ENCODE peak calls at places on chromosomes 12 and 14, in eight cellular contexts. U, S, Z, X, M, P, A and Q are unnamed samples. For H3K4me1, the result is how much of the 10 kb centered on the place peaks cover.

GRCh38 chr12:11717533-11717961 is 68.1 kb downstream of the ETV6 start:
- DNase-seq in U (no peak), S (no peak), Z (no peak), X (no peak), M (no peak), P (no peak), A (no peak), Q (no peak)

GRCh38 chr14:30193056-30193455 is 265.4 kb upstream of the PRKD1 start:
- DNase-seq in U (no peak), S (no peak), Z (no peak), X (no peak), M (no peak), P (no peak), A (no peak), Q (no peak)

GRCh38 chr12:127006972-127007371 is 1260.0 kb upstream of the TMEM132C start:
- DNase-seq in U (no peak), S (no peak), Z (no peak), X (no peak), M (no peak), P (no peak), A (no peak), Q (no peak)

GRCh38 chr14:54646576-54647130 is 79.7 kb downstream of the SAMD4A start:
- DNase-seq in U (no peak), S (no peak), Z (no peak), X (no peak), M (no peak), P (no peak), A (no peak), Q (no peak)

GRCh38 chr12:32454075-32454474 is 54.7 kb downstream of the FGD4 start:
- DNase-seq in U (no peak), S (no peak), Z (no peak), X (peak), M (peak), P (no peak), A (no peak), Q (no peak)

GRCh38 chr12:124046206-124046740 is 73.3 kb downstream of the ZNF664 start:
- DNase-seq in U (no peak), S (no peak), Z (no peak), X (no peak), M (no peak), P (no peak), A (no peak), Q (no peak)

GRCh38 chr12:2804390-2805145 is 7.9 kb upstream of the ITFG2 start:
- DNase-seq in U (no peak), S (no peak), Z (no peak), X (no peak), M (no peak), P (peak), A (peak), Q (no peak)

GRCh38 chr14:21268612-21269251 is 510 bp downstream of the HNRNPC start:
- DNase-seq in U (peak), S (no peak), Z (no peak), X (no peak), M (no peak), P (no peak), A (no peak), Q (peak)

GRCh38 chr12:57765003-57765697 is 1.7 kb downstream of the CYP27B1 start:
- DNase-seq in U (peak), S (no peak), Z (no peak), X (no peak), M (peak), P (no peak), A (no peak), Q (peak)

DNA sequence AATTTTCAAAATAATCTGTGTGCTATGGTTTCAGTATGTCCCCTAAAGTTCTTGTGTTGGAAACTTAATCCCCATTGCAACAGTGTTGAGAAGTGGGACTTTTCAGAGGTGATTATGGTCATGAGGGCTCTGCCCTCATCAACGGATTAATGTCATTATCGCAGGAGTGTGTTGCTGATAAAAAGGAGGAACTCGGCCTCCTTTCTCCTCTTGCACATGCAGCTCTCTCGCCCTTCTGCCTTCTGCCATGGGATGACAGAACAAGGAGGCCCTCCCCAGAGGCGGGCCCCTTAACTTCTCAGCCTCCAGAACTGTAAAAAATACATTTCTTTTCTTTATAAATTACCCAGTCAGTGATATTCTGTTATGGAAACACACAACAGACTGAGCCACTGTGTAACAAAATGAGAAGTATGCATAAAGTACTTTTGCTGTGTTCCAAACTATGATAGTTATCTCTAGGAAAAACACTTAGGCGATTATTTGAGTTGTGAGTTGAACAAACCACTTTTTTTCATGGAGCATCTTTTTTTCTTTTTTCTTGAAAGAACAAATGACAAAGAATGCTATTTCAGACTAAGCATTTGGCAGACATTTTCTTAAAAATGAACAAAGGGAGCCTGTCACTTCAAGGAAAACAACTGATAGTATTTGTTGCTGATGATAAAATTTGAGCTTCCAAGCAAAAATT is 134.8 kb upstream of the FUT8 start:
- DNase-seq in U (no peak), S (no peak), Z (no peak), X (no peak), M (no peak), P (no peak), A (no peak), Q (no peak)
- TF ChIP-seq EP300 in U (no peak), S (no peak), Z (no peak), X (no peak), M (no peak), P (no peak), A (no peak), Q (no peak)

GRCh38 chr12:131015581-131016337 is 62.1 kb downstream of the ADGRD1 start:
- DNase-seq in U (no peak), S (no peak), Z (no peak), X (no peak), M (no peak), P (no peak), A (no peak), Q (no peak)
- H3K4me1 ChIP-seq in U (under half), S (under half), Z (under half), X (under half), M (under half), P (under half), A (under half), Q (under half)

GRCh38 chr12:50157259-50157658 is 9.9 kb downstream of the CERS5 start:
- DNase-seq in U (no peak), S (no peak), Z (no peak), X (no peak), M (no peak), P (no peak), A (no peak), Q (no peak)
- TF ChIP-seq EP300 in U (no peak), S (no peak), Z (no peak), X (no peak), M (no peak), P (no peak), A (no peak), Q (no peak)

DNA sequence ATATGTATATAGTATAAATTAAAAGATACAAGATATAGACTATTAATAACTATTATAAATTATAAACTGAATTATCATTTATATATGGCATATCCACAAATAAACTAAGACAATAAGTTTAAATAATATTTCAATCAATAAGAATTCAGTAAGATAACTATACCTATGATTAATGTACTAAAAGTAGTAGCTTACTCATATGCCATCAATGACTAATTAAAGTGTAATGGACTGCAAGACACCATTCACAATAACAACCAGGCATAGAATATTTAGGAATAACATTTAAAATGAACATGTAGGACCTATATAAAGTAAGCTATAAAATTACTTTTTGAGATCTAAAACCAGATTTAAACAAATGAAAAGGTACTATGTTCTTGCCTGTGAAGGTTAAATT is 18.8 kb downstream of the KCNC2 start:
- DNase-seq in U (no peak), S (no peak), Z (no peak), X (no peak), M (no peak), P (no peak), A (no peak), Q (no peak)
- H3K4me1 ChIP-seq in U (under half), S (under half), Z (under half), X (under half), M (under half), P (under half), A (under half), Q (under half)

DNA sequence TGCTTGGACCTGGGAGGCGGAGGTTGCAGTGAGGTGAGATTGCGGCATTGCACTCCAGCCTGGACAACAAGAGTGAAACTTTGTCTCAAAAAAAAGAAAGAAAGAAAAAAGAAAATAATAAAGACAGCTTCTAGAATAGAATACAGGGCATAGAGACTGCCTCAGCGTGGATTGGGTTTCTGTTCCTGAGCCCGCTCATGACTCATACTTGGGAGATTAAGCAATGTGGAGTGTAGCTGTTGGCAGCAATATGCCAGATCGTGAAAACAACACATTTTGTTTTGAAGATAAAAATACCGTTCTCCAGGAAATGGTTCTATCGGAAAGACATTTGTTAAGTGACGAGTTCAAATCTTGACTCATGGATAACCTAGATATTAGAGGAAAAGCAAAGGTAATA is 67.2 kb downstream of the GLT1D1 start:
- DNase-seq in U (no peak), S (no peak), Z (no peak), X (no peak), M (no peak), P (no peak), A (no peak), Q (no peak)
- TF ChIP-seq EP300 in U (no peak), S (no peak), Z (no peak), X (no peak), M (no peak), P (no peak), A (no peak), Q (no peak)

GRCh38 chr14:76926521-76927251 is 100.5 kb downstream of the LRRC74A start:
- DNase-seq in U (no peak), S (no peak), Z (no peak), X (no peak), M (no peak), P (peak), A (peak), Q (no peak)

GRCh38 chr14:76922092-76922491 is 95.9 kb downstream of the LRRC74A start:
- DNase-seq in U (no peak), S (no peak), Z (no peak), X (no peak), M (no peak), P (no peak), A (no peak), Q (no peak)

GRCh38 chr14:76922599-76922998 is 96.4 kb downstream of the LRRC74A start:
- DNase-seq in U (no peak), S (no peak), Z (no peak), X (no peak), M (no peak), P (no peak), A (no peak), Q (no peak)

GRCh38 chr14:76923422-76924362 is 97.5 kb downstream of the LRRC74A start:
- DNase-seq in U (no peak), S (no peak), Z (no peak), X (no peak), M (no peak), P (no peak), A (no peak), Q (no peak)

DNA sequence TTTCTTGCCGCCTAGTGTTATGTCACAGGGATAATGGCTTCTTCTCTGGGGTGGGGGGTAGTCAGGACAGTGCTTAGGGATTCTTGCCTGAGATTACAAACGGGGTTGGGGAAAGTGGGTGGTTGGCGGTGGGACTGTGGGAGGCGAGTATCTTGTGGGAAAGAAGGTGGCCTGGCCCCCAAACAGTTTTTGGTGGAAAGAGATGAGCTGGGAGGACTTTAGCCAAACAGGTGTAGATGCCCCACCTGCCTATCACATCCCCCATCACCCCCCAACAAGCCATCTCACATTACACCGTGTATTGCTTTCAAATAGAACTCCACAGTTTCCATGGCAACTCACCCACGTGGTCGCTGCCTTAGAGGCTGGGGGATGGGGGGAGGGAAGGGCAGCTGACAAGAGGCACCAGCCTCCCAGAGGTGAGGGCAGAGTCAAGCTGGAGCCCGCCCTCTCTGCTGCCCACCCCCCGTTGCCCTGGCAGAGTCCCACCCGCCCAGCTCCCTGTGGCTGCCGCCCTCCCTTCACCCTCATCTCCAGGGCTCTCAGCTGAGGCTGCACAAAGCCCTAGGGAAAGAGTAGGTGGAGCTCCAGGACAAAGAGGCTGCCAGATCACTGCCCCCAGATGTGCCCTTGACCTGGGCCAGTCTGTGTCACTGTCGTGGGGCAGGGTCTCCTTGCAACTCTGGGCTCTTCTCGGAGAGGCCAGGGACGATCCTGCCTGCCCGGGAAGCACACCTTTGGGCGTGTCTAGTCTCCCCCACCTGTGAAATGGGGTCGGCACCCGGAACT is 98.3 kb downstream of the LRRC74A start:
- DNase-seq in U (no peak), S (no peak), Z (no peak), X (peak), M (no peak), P (no peak), A (no peak), Q (no peak)
- H3K4me1 ChIP-seq in U (under half), S (under half), Z (half or more), X (under half), M (half or more), P (under half), A (under half), Q (under half)

DNA sequence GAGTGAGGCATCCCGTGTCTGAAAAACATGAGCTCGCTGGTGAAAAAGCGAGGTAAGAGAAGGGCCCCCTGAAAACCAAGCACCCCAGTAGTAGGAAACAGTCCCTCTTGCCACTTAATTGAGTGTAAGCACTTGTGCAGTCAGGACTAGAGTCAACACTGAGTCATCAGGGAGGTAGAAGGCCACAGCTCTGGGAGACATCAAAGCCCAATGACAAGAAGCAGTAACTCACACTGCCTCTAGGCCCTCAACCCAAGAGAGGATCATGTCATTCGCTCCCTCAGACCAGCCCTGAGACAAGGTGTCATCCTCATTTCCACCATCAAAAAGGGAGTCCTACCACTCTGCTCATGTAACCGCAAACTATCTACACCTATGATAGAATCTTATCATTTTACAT is 17.8 kb downstream of the POMT2 start:
- DNase-seq in U (no peak), S (no peak), Z (no peak), X (no peak), M (peak), P (no peak), A (no peak), Q (no peak)
- TF ChIP-seq EP300 in U (no peak), S (no peak), Z (no peak), X (no peak), M (no peak), P (no peak), A (no peak), Q (no peak)

GRCh38 chr14:104971447-104972240 is 6.5 kb downstream of the AHNAK2 start:
- DNase-seq in U (no peak), S (no peak), Z (peak), X (no peak), M (no peak), P (no peak), A (peak), Q (no peak)
- H3K4me1 ChIP-seq in U (half or more), S (half or more), Z (half or more), X (under half), M (half or more), P (half or more), A (under half), Q (half or more)